ENCODE peak calls at places on chromosomes 6 and 20, in four cellular contexts. One of them, this sample, is unnamed.

GRCh38 chr6:131682427-131682826 is 18.8 kb downstream of the OR2A4 start:
- DNase-seq in spleen: no peak
- DNase-seq in heart right ventricle: no peak
- DNase-seq in lower lobe of right lung: no peak
- DNase-seq in this sample: no peak

GRCh38 chr6:17932362-17932852 is 55.0 kb downstream of the KIF13A start:
- DNase-seq in spleen: no peak
- DNase-seq in heart right ventricle: no peak
- DNase-seq in lower lobe of right lung: peak; percentile 51
- DNase-seq in this sample: peak; percentile 65

GRCh38 chr6:106072501-106073140 is 13.5 kb upstream of the PRDM1 start:
- DNase-seq in spleen: no peak
- DNase-seq in heart right ventricle: no peak
- DNase-seq in lower lobe of right lung: no peak
- DNase-seq in this sample: no peak

GRCh38 chr20:48875914-48876240 is 45.6 kb upstream of the ARFGEF2 start:
- DNase-seq in spleen: no peak
- DNase-seq in heart right ventricle: no peak
- DNase-seq in lower lobe of right lung: no peak
- DNase-seq in this sample: no peak

GRCh38 chr6:30443657-30444450 is 45.5 kb upstream of the HLA-E start:
- DNase-seq in spleen: no peak
- DNase-seq in heart right ventricle: no peak
- DNase-seq in lower lobe of right lung: no peak
- DNase-seq in this sample: no peak

GRCh38 chr6:112651239-112651638 is 304.1 kb downstream of the RFPL4B start:
- DNase-seq in spleen: no peak
- DNase-seq in heart right ventricle: no peak
- DNase-seq in lower lobe of right lung: no peak
- DNase-seq in this sample: no peak

GRCh38 chr6:109526905-109527628 is 44.0 kb upstream of the ZBTB24 start:
- DNase-seq in spleen: no peak
- DNase-seq in heart right ventricle: no peak
- DNase-seq in lower lobe of right lung: no peak
- DNase-seq in this sample: no peak

GRCh38 chr20:37688093-37688492 is 5.7 kb upstream of the CTNNBL1 start:
- DNase-seq in spleen: no peak
- DNase-seq in heart right ventricle: no peak
- DNase-seq in lower lobe of right lung: no peak
- DNase-seq in this sample: no peak

GRCh38 chr20:50672400-50673145 is 18.8 kb downstream of the RIPOR3 start:
- DNase-seq in spleen: no peak
- DNase-seq in heart right ventricle: no peak
- DNase-seq in lower lobe of right lung: no peak
- DNase-seq in this sample: no peak

GRCh38 chr20:31587545-31588389 is 17.3 kb upstream of the ID1 start:
- DNase-seq in spleen: peak; percentile 85
- DNase-seq in heart right ventricle: peak; percentile 78
- DNase-seq in lower lobe of right lung: peak; percentile 65
- DNase-seq in this sample: peak; percentile 89

GRCh38 chr6:112827793-112828192 is 480.7 kb downstream of the RFPL4B start:
- DNase-seq in spleen: no peak
- DNase-seq in heart right ventricle: peak; percentile 15
- DNase-seq in lower lobe of right lung: no peak
- DNase-seq in this sample: peak; percentile 36

GRCh38 chr6:75331134-75331533 is 46.5 kb upstream of the TMEM30A start:
- DNase-seq in spleen: no peak
- DNase-seq in heart right ventricle: no peak
- DNase-seq in lower lobe of right lung: no peak
- DNase-seq in this sample: no peak

GRCh38 chr20:62285722-62286121 is 17.1 kb upstream of the ADRM1 start:
- DNase-seq in spleen: peak; percentile 83
- DNase-seq in heart right ventricle: peak; percentile 49
- DNase-seq in lower lobe of right lung: no peak
- DNase-seq in this sample: no peak

GRCh38 chr6:111872521-111873177 is 603 bp downstream of the FYN start:
- DNase-seq in spleen: peak; percentile 89
- DNase-seq in heart right ventricle: peak; percentile 51
- DNase-seq in lower lobe of right lung: peak; percentile 46
- DNase-seq in this sample: peak; percentile 46

GRCh38 chr6:30543824-30544223 is 12.5 kb downstream of the GNL1 start:
- DNase-seq in spleen: no peak
- DNase-seq in heart right ventricle: no peak
- DNase-seq in lower lobe of right lung: no peak
- DNase-seq in this sample: no peak

GRCh38 chr6:158793432-158793831 is 25.7 kb downstream of the EZR start:
- DNase-seq in spleen: no peak
- DNase-seq in heart right ventricle: no peak
- DNase-seq in lower lobe of right lung: no peak
- DNase-seq in this sample: no peak

GRCh38 chr20:37737806-37738442 is 44.1 kb downstream of the CTNNBL1 start:
- DNase-seq in spleen: no peak
- DNase-seq in heart right ventricle: peak; percentile 24
- DNase-seq in lower lobe of right lung: no peak
- DNase-seq in this sample: no peak

GRCh38 chr6:145148392-145149175 is 586.7 kb downstream of the EPM2A start:
- DNase-seq in spleen: no peak
- DNase-seq in heart right ventricle: peak; percentile 11
- DNase-seq in lower lobe of right lung: peak; percentile 56
- DNase-seq in this sample: no peak

GRCh38 chr20:10047427-10047826 is 12.6 kb downstream of the ANKEF1 start:
- DNase-seq in spleen: no peak
- DNase-seq in heart right ventricle: no peak
- DNase-seq in lower lobe of right lung: no peak
- DNase-seq in this sample: no peak

GRCh38 chr20:50642288-50642803 is 49.0 kb downstream of the RIPOR3 start:
- DNase-seq in spleen: no peak
- DNase-seq in heart right ventricle: no peak
- DNase-seq in lower lobe of right lung: no peak
- DNase-seq in this sample: no peak

GRCh38 chr6:121780325-121781313 is 345.2 kb downstream of the GJA1 start:
- DNase-seq in spleen: no peak
- DNase-seq in heart right ventricle: peak; percentile 71
- DNase-seq in lower lobe of right lung: peak; percentile 45
- DNase-seq in this sample: no peak

GRCh38 chr20:41100001-41100480 is 37.3 kb upstream of the PLCG1 start:
- DNase-seq in spleen: no peak
- DNase-seq in heart right ventricle: no peak
- DNase-seq in lower lobe of right lung: no peak
- DNase-seq in this sample: no peak

GRCh38 chr6:143982968-143983367 is 25.1 kb downstream of the PLAGL1 start:
- DNase-seq in spleen: no peak
- DNase-seq in heart right ventricle: no peak
- DNase-seq in lower lobe of right lung: no peak
- DNase-seq in this sample: no peak
- H3K27me3 ChIP-seq in spleen: no peaks in the 10 kb centered on the region
- H3K27me3 ChIP-seq in heart right ventricle: no peaks in the 10 kb centered on the region
- H3K27me3 ChIP-seq in lower lobe of right lung: no peaks in the 10 kb centered on the region
- H3K27me3 ChIP-seq in this sample: no peaks in the 10 kb centered on the region

GRCh38 chr6:128518531-128519131 is 1.8 kb downstream of the PTPRK start:
- DNase-seq in spleen: no peak
- DNase-seq in heart right ventricle: no peak
- DNase-seq in lower lobe of right lung: no peak
- DNase-seq in this sample: no peak

GRCh38 chr6:128515550-128516513 is 4.6 kb downstream of the PTPRK start:
- DNase-seq in spleen: no peak
- DNase-seq in heart right ventricle: no peak
- DNase-seq in lower lobe of right lung: no peak
- DNase-seq in this sample: no peak

GRCh38 chr6:128519132-128519930 is 1.1 kb downstream of the PTPRK start:
- DNase-seq in spleen: peak; percentile 70
- DNase-seq in heart right ventricle: peak; percentile 46
- DNase-seq in lower lobe of right lung: peak; percentile 63
- DNase-seq in this sample: peak; percentile 42

GRCh38 chr6:128516514-128516898 is 3.9 kb downstream of the PTPRK start:
- DNase-seq in spleen: no peak
- DNase-seq in heart right ventricle: no peak
- DNase-seq in lower lobe of right lung: no peak
- DNase-seq in this sample: no peak

DNA sequence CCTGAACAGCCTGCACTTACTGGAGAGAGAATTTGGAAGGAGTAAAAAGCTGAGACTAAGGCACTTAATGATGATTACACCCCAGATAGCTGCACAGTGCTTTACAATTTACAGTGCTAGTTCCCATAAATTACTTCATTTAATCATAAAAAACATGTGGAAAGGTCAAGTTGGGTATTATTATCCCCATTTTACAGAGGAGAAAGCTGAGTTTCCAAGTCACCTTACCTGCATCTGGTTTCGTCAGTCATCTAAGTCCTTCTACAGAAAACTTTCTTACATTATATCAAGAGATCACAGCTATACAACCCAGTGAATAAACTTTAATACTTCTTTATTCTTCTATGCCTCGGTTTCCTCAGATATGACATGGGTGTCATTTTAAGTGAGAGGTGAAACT is 3.3 kb downstream of the PTPRK start:
- DNase-seq in spleen: no peak
- DNase-seq in heart right ventricle: no peak
- DNase-seq in lower lobe of right lung: no peak
- DNase-seq in this sample: no peak
- H3K4me1 ChIP-seq in spleen: no peaks in the 10 kb centered on the region
- H3K4me1 ChIP-seq in heart right ventricle: peaks cover 70% of the 10 kb centered on the region
- H3K4me1 ChIP-seq in lower lobe of right lung: peaks cover 36% of the 10 kb centered on the region
- H3K4me1 ChIP-seq in this sample: peaks cover 10% of the 10 kb centered on the region

DNA sequence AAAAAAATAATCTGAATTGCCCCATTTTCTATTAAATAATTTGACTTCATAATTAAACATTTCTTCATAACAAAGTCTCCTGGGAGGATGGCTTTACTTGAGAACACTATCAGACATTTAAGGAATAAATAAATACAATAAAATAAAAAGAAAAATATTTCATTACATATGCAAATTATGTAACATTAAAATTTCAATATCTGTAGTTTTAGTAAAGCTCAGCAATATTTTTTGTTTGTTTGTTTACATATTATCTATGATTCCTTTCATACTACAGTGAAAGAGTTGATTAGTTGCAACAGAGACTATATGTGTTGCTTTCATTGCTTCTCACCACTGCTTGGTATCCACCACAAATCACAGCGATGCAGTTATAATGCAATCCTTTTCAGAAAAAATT is 474.9 kb upstream of the GJE1 start:
- DNase-seq in spleen: no peak
- DNase-seq in heart right ventricle: no peak
- DNase-seq in lower lobe of right lung: no peak
- DNase-seq in this sample: no peak
- TF ChIP-seq CTCF in spleen: no peak
- TF ChIP-seq CTCF in heart right ventricle: no peak
- TF ChIP-seq CTCF in lower lobe of right lung: no peak
- TF ChIP-seq CTCF in this sample: no peak

GRCh38 chr6:3892613-3893012 is 43.4 kb downstream of the FAM50B start:
- DNase-seq in spleen: no peak
- DNase-seq in heart right ventricle: no peak
- DNase-seq in lower lobe of right lung: no peak
- DNase-seq in this sample: no peak
- H3K27me3 ChIP-seq in spleen: no peaks in the 10 kb centered on the region
- H3K27me3 ChIP-seq in heart right ventricle: no peaks in the 10 kb centered on the region
- H3K27me3 ChIP-seq in lower lobe of right lung: no peaks in the 10 kb centered on the region
- H3K27me3 ChIP-seq in this sample: no peaks in the 10 kb centered on the region